ENCODE peak calls at places on chromosomes 7 and 10, in four cellular contexts. H is K562, V is HepG2, Y is GM12878. Q is an unnamed sample.

GRCh38 chr7:43516581-43517342 is 66.1 kb upstream of the STK17A start:
- DNase-seq in H (no peak), V (no peak), Y (peak), Q (no peak)

GRCh38 chr7:75617634-75618234 is 121.0 kb downstream of the HIP1 start:
- DNase-seq in H (no peak), V (peak), Y (peak), Q (no peak)

GRCh38 chr10:96995851-96996250 is 163.8 kb downstream of the LCOR start:
- DNase-seq in H (no peak), V (no peak), Y (no peak), Q (peak)

GRCh38 chr7:113873554-113874151 is 45.2 kb downstream of the PPP1R3A start:
- DNase-seq in H (no peak), V (no peak), Y (no peak), Q (peak)

GRCh38 chr7:47080816-47081215 is 501.1 kb downstream of the TNS3 start:
- DNase-seq in H (no peak), V (no peak), Y (no peak), Q (peak)

GRCh38 chr10:72886596-72887522 is 6.7 kb upstream of the OIT3 start:
- DNase-seq in H (no peak), V (no peak), Y (no peak), Q (peak)

GRCh38 chr7:901388-902154 is 25.2 kb downstream of the GET4 start:
- DNase-seq in H (peak), V (peak), Y (no peak), Q (peak)

GRCh38 chr7:26369519-26370385 is 78.1 kb downstream of the SNX10 start:
- DNase-seq in H (peak), V (peak), Y (no peak), Q (peak)

GRCh38 chr7:117750612-117751563 is 122.4 kb downstream of the CTTNBP2 start:
- DNase-seq in H (peak), V (peak), Y (no peak), Q (peak)

GRCh38 chr10:72691470-72692056 is 380 bp upstream of the MCU start:
- DNase-seq in H (no peak), V (peak), Y (peak), Q (peak)

GRCh38 chr10:59606551-59606961 is 103.1 kb downstream of the SLC16A9 start:
- DNase-seq in H (no peak), V (no peak), Y (no peak), Q (peak)

GRCh38 chr7:53302511-53303246 is 267.2 kb downstream of the POM121L12 start:
- DNase-seq in H (no peak), V (no peak), Y (no peak), Q (no peak)

DNA sequence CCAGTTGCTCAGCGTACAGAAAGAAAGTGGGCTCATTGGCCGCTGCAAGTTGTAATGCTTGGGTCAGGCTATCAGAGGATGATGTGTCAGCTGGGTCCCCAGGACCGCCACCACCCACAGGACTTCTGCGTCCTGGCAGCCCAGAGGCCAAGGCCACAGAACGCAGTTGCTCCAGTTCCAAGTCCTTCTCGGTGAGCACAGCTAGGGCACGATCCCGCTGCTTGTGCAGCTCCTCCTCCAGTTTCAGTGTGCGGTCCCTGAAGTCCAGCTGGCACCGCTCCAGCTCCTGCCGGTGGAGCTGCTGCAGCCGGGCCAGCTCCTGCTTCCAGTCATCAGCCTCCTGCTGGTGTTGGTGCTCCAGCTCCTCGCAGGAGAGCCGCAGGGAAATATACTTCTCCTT is 3.0 kb downstream of the GCC1 start:
- DNase-seq in H (no peak), V (peak), Y (no peak), Q (no peak)
- TF ChIP-seq RFX5 in H (no peak), V (no peak), Y (no peak), Q (no peak)

GRCh38 chr7:45224832-45225231 is 67.2 kb downstream of the RAMP3 start:
- DNase-seq in H (no peak), V (no peak), Y (no peak), Q (no peak)
- TF ChIP-seq MXI1 in H (no peak), V (no peak), Y (no peak), Q (no peak)

GRCh38 chr10:129501652-129502436 is 34.8 kb downstream of the MGMT start:
- DNase-seq in H (no peak), V (no peak), Y (peak), Q (no peak)

GRCh38 chr10:129502448-129502847 is 35.4 kb downstream of the MGMT start:
- DNase-seq in H (no peak), V (no peak), Y (no peak), Q (no peak)

GRCh38 chr10:129496995-129497394 is 30.0 kb downstream of the MGMT start:
- DNase-seq in H (no peak), V (no peak), Y (no peak), Q (no peak)

GRCh38 chr10:129498680-129499079 is 31.6 kb downstream of the MGMT start:
- DNase-seq in H (no peak), V (no peak), Y (no peak), Q (no peak)

GRCh38 chr10:129500617-129501339 is 33.7 kb downstream of the MGMT start:
- DNase-seq in H (no peak), V (peak), Y (no peak), Q (no peak)
- TF ChIP-seq POLR2A in H (no peak), V (no peak), Y (no peak), Q (no peak)

DNA sequence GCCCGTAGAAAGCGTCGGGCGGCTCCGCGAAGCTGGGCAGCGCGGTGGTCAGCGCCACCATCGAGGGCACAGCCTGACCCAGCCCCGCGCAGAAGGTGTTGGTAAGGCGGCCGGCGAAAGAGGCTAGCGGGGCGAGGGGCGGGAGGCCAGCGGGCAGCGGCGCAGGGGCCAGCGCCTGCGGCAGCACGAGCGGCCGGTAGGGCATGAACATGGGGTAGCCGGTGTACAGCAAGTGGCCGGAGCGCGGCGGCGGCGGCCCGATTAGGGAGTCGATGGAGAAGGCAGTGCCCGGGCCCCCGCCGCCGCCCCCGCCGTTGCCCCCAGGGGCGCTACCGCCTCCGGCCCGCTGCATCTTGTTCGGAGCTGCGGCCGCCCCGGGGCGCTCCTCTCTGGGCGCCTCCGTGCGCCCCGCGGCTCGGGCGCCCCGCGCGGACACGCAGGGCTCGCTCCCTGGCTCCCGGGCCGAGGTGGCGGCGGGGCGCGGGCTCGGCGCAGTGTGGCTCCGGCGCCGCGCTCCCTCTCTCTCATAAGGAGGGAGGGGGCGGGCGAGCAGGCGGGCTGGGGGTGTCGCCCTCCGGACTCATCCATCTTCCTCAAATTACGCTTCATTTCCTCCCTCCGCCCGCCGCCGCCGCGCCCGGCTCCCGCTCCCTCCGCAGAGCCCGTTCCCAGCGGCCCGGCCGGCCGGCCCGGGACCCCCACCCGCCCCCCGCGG is at the start of gene GBX1:
- DNase-seq in H (peak), V (no peak), Y (no peak), Q (no peak)
- TF ChIP-seq RFX5 in H (no peak), V (no peak), Y (no peak), Q (no peak)